ENCODE peak calls at places on chromosomes 7 and 10, in five cellular contexts. One of them, this sample, is unnamed.

GRCh38 chr7:106177295-106177690 is 65.2 kb upstream of the SYPL1 start:
- DNase-seq in A549: no peak
- DNase-seq in PC-3: no peak
- DNase-seq in AG04450: no peak
- DNase-seq in fibroblast of the aortic adventitia: peak
- DNase-seq in this sample: no peak

GRCh38 chr7:148799893-148800545 is 84.1 kb downstream of the EZH2 start:
- DNase-seq in A549: no peak
- DNase-seq in PC-3: no peak
- DNase-seq in AG04450: no peak
- DNase-seq in fibroblast of the aortic adventitia: no peak
- DNase-seq in this sample: no peak

GRCh38 chr7:140674899-140675701 is 2.4 kb downstream of the ADCK2 start:
- DNase-seq in A549: peak
- DNase-seq in PC-3: peak
- DNase-seq in AG04450: no peak
- DNase-seq in fibroblast of the aortic adventitia: peak
- DNase-seq in this sample: peak

GRCh38 chr7:137441451-137441850 is 97.9 kb upstream of the PTN start:
- DNase-seq in A549: no peak
- DNase-seq in PC-3: no peak
- DNase-seq in AG04450: no peak
- DNase-seq in fibroblast of the aortic adventitia: peak
- DNase-seq in this sample: peak

GRCh38 chr10:90913774-90914420 is 7.0 kb downstream of the ANKRD1 start:
- DNase-seq in A549: no peak
- DNase-seq in PC-3: no peak
- DNase-seq in AG04450: no peak
- DNase-seq in fibroblast of the aortic adventitia: no peak
- DNase-seq in this sample: no peak

GRCh38 chr7:25665903-25666670 is 437.8 kb upstream of the NPVF start:
- DNase-seq in A549: no peak
- DNase-seq in PC-3: no peak
- DNase-seq in AG04450: no peak
- DNase-seq in fibroblast of the aortic adventitia: no peak
- DNase-seq in this sample: no peak

GRCh38 chr10:126663880-126664279 is 6.6 kb downstream of the C10orf90 start:
- DNase-seq in A549: peak
- DNase-seq in PC-3: peak
- DNase-seq in AG04450: no peak
- DNase-seq in fibroblast of the aortic adventitia: peak
- DNase-seq in this sample: peak

GRCh38 chr10:33386926-33387325 is 52.5 kb upstream of the NRP1 start:
- DNase-seq in A549: no peak
- DNase-seq in PC-3: no peak
- DNase-seq in AG04450: no peak
- DNase-seq in fibroblast of the aortic adventitia: peak
- DNase-seq in this sample: peak

GRCh38 chr10:104081998-104082397 is 3.7 kb downstream of the COL17A1 start:
- DNase-seq in A549: no peak
- DNase-seq in PC-3: no peak
- DNase-seq in AG04450: no peak
- DNase-seq in fibroblast of the aortic adventitia: no peak
- DNase-seq in this sample: no peak

GRCh38 chr10:6748981-6749630 is 169.0 kb upstream of the PRKCQ start:
- DNase-seq in A549: no peak
- DNase-seq in PC-3: peak
- DNase-seq in AG04450: no peak
- DNase-seq in fibroblast of the aortic adventitia: peak
- DNase-seq in this sample: peak

GRCh38 chr7:46059308-46060020 is 138.4 kb upstream of the IGFBP3 start:
- DNase-seq in A549: no peak
- DNase-seq in PC-3: no peak
- DNase-seq in AG04450: no peak
- DNase-seq in fibroblast of the aortic adventitia: peak
- DNase-seq in this sample: no peak

GRCh38 chr10:13271552-13272163 is 28.2 kb downstream of the PHYH start:
- DNase-seq in A549: peak
- DNase-seq in PC-3: peak
- DNase-seq in AG04450: no peak
- DNase-seq in fibroblast of the aortic adventitia: no peak
- DNase-seq in this sample: peak

GRCh38 chr7:76051840-76052239 is 3.9 kb downstream of the MDH2 start:
- DNase-seq in A549: no peak
- DNase-seq in PC-3: peak
- DNase-seq in AG04450: no peak
- DNase-seq in fibroblast of the aortic adventitia: no peak
- DNase-seq in this sample: no peak

This sample was measured in fibroblast of lung.